ENCODE peak calls at places on chromosomes 7 and 10, in four cellular contexts. C is testis; M is lower lobe of right lung; O is CD8-positive, alpha-beta T cell. F is an unnamed sample.

GRCh38 chr10:71232089-71232998 is 20.0 kb downstream of the UNC5B start:
- DNase-seq in C (peak; percentile 92), M (peak; percentile 78), O (no peak), F (no peak)

GRCh38 chr7:113109718-113110117 is 8.6 kb downstream of the SMIM30 start:
- DNase-seq in C (no peak), M (no peak), O (no peak), F (no peak)

GRCh38 chr7:86598721-86599120 is 45.0 kb upstream of the GRM3 start:
- DNase-seq in C (no peak), M (no peak), O (no peak), F (no peak)

GRCh38 chr7:108348913-108349312 is 107.3 kb downstream of the NRCAM start:
- DNase-seq in C (no peak), M (no peak), O (no peak), F (no peak)

GRCh38 chr10:58280982-58281752 is 12.2 kb downstream of the CISD1 start:
- DNase-seq in C (no peak), M (no peak), O (no peak), F (no peak)

GRCh38 chr7:102106625-102107024 is 180.0 kb upstream of the SH2B2 start:
- DNase-seq in C (no peak), M (no peak), O (no peak), F (no peak)

GRCh38 chr7:30308392-30308791 is 24.0 kb downstream of the ZNRF2 start:
- DNase-seq in C (no peak), M (no peak), O (no peak), F (no peak)

GRCh38 chr7:101632641-101633040 is 3.5 kb upstream of the MYL10 start:
- DNase-seq in C (no peak), M (no peak), O (no peak), F (no peak)

GRCh38 chr10:18104223-18104872 is 35.9 kb upstream of the CACNB2 start:
- DNase-seq in C (peak; percentile 85), M (peak; percentile 54), O (peak; percentile 25), F (peak; percentile 5)

GRCh38 chr10:4191894-4192293 is 406.9 kb upstream of the KLF6 start:
- DNase-seq in C (no peak), M (no peak), O (no peak), F (no peak)

GRCh38 chr7:74083928-74084721 is 521 bp downstream of the LIMK1 start:
- DNase-seq in C (no peak), M (peak; percentile 64), O (peak; percentile 73), F (no peak)

GRCh38 chr10:32773105-32773504 is 184.9 kb downstream of the ITGB1 start:
- DNase-seq in C (no peak), M (no peak), O (no peak), F (no peak)

GRCh38 chr10:104351067-104351681 is 2.5 kb upstream of the CFAP58 start:
- DNase-seq in C (no peak), M (no peak), O (no peak), F (no peak)

GRCh38 chr10:131792809-131793208 is 108.0 kb upstream of the PPP2R2D start:
- DNase-seq in C (no peak), M (no peak), O (no peak), F (no peak)

GRCh38 chr7:130893441-130893894 is 159.5 kb upstream of the KLF14 start:
- DNase-seq in C (no peak), M (no peak), O (no peak), F (no peak)

GRCh38 chr7:6705959-6706665 is 635 bp downstream of the ZNF12 start:
- DNase-seq in C (peak; percentile 27), M (peak; percentile 54), O (peak; percentile 29), F (no peak)

GRCh38 chr7:94056796-94057207 is 52.6 kb upstream of the BET1 start:
- DNase-seq in C (no peak), M (no peak), O (no peak), F (no peak)

GRCh38 chr10:1096287-1096889 is 40.2 kb downstream of the WDR37 start:
- DNase-seq in C (no peak), M (no peak), O (no peak), F (no peak)

GRCh38 chr10:4041531-4042096 is 256.6 kb upstream of the KLF6 start:
- DNase-seq in C (no peak), M (no peak), O (no peak), F (no peak)

GRCh38 chr10:18666810-18667209 is 7.6 kb downstream of the ARL5B start:
- DNase-seq in C (no peak), M (no peak), O (no peak), F (no peak)

GRCh38 chr7:23357190-23358093 is 58.3 kb downstream of the MALSU1 start:
- DNase-seq in C (no peak), M (no peak), O (no peak), F (no peak)

GRCh38 chr7:137475966-137476365 is 132.4 kb upstream of the PTN start:
- DNase-seq in C (no peak), M (no peak), O (no peak), F (no peak)

GRCh38 chr10:117241541-117242462 is 888 bp downstream of the SLC18A2 start:
- DNase-seq in C (peak; percentile 46), M (no peak), O (no peak), F (no peak)

GRCh38 chr10:86204421-86205045 is 162.1 kb downstream of the GRID1 start:
- DNase-seq in C (no peak), M (no peak), O (no peak), F (no peak)

GRCh38 chr10:61992683-61993629 is 91.5 kb downstream of the ARID5B start:
- DNase-seq in C (peak; percentile 78), M (peak; percentile 55), O (peak; percentile 63), F (peak; percentile 45)

GRCh38 chr7:103296901-103297836 is at the start of gene PMPCB:
- DNase-seq in C (peak; percentile 100), M (peak; percentile 98), O (peak; percentile 97), F (peak; percentile 82)

GRCh38 chr7:43295429-43295828 is 183.0 kb downstream of the HECW1 start:
- DNase-seq in C (no peak), M (no peak), O (no peak), F (no peak)

GRCh38 chr7:27925573-27926201 is 185.7 kb downstream of the TAX1BP1 start:
- DNase-seq in C (no peak), M (no peak), O (no peak), F (no peak)

GRCh38 chr7:27933691-27934565 is 194.0 kb downstream of the TAX1BP1 start:
- DNase-seq in C (no peak), M (no peak), O (no peak), F (no peak)

GRCh38 chr7:27930910-27931476 is 191.0 kb downstream of the TAX1BP1 start:
- DNase-seq in C (no peak), M (no peak), O (no peak), F (no peak)

GRCh38 chr7:27928001-27928400 is 188.0 kb downstream of the TAX1BP1 start:
- DNase-seq in C (no peak), M (no peak), O (no peak), F (no peak)

DNA sequence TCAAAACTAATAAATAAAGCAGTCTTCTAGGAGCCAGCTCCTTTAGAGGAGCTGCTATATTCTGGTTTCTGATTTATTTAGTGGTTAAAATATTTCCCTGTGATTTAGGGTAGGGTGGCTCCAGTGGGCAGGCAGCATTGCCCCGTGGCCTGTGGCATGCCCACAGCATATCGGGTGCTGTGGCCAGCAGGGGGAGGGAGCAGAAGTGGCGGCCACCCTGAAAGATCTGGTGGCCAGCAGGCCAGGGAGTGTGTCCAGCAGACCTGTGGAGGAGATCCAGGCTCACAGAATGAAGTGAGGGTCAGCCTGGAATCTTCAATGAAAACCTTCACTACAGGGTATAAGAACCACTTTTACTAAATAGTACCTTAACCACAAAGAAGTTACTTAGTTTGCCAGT is 189.2 kb downstream of the TAX1BP1 start:
- DNase-seq in C (no peak), M (no peak), O (no peak), F (no peak)
- TF ChIP-seq CTCF in C (no peak), M (no peak), O (no peak), F (peak; percentile 2)

GRCh38 chr7:4960363-4960762 is 1.4 kb upstream of the MMD2 start:
- DNase-seq in C (peak; percentile 57), M (no peak), O (no peak), F (no peak)
- TF ChIP-seq CTCF in C (no peak), M (no peak), O (no peak), F (no peak)

DNA sequence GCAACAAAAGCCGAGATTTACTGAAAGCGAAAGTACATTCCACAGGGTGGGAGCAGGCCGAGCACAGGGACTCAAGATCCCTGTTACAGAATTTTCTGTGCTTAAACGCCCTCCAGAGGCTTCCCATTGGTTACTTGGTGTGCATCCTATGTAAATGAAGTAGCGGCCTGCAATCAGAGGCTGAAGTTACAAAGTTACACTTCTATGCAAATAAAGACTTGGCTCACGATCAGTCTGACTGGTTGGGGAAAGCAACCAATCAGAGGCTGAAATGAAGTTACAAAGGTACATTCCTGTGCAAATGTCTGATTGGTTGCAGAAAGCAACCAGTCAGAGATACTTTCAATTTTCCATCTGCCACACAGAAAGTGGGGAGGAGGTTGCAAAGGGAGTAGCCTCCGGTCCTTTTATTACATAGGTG is 4.1 kb downstream of the ACBD7 start:
- DNase-seq in C (peak; percentile 90), M (no peak), O (no peak), F (no peak)
- TF ChIP-seq CTCF in C (no peak), M (no peak), O (no peak), F (no peak)

DNA sequence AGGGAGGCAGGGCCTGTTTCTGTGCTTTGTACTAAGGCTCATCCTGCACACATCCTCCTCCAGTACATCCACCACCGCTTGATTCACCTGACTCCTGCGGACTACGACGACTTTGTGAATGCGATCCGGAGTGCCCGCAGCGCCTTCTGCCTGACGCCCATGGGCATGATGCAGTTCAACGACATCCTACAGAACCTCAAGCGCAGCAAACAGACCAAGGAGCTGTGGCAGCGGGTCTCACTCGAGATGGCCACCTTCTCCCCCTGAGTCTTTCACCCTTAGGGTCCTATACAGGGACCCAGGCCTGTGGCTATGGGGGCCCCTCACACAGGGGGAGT is 10.2 kb downstream of the NDST2 start:
- DNase-seq in C (no peak), M (no peak), O (no peak), F (no peak)
- TF ChIP-seq CTCF in C (no peak), M (no peak), O (no peak), F (no peak)

GRCh38 chr10:127908958-127909267 is 2.0 kb downstream of the PTPRE start:
- DNase-seq in C (no peak), M (no peak), O (no peak), F (no peak)

GRCh38 chr10:127905623-127906261 is 1.2 kb upstream of the PTPRE start:
- DNase-seq in C (no peak), M (peak; percentile 54), O (no peak), F (no peak)

GRCh38 chr10:127906548-127907377 is at the start of gene PTPRE:
- DNase-seq in C (peak; percentile 72), M (peak; percentile 89), O (peak; percentile 46), F (no peak)

GRCh38 chr10:127908106-127908957 is 1.4 kb downstream of the PTPRE start:
- DNase-seq in C (no peak), M (no peak), O (no peak), F (no peak)

GRCh38 chr10:127907411-127908105 is 655 bp downstream of the PTPRE start:
- DNase-seq in C (peak; percentile 38), M (peak; percentile 68), O (no peak), F (no peak)
- TF ChIP-seq CTCF in C (no peak), M (no peak), O (no peak), F (no peak)

DNA sequence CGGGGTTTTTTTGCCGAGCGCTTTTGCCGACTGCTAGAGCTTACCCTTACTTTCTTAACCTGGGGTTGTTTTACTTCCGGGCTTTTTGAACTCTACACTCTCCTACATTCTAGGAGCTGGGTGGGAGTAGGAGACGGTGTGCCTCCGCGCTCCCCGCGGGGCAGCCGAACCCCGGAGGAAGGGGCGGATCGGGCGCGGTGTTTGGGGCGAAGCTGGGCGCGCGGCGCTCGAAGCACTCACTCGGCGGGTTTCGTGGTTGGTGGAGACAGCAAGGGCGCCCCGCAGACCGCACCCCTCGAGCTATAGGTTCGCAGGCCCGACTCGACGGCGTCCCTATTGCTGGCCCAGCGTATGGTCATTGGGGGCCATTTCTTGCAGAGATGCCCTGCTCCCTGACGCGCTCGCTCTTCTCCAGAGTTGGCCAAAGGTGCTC is 245 bp downstream of the ZNF518A start:
- DNase-seq in C (no peak), M (peak; percentile 81), O (no peak), F (peak; percentile 78)
- TF ChIP-seq CTCF in C (no peak), M (no peak), O (no peak), F (peak; percentile 2)